ENCODE peak calls at places on chromosomes 6 and 20, in nine cellular contexts. One of them, this sample, is unnamed. For H3K4me1 and H3K27me3, the result is how much of the 10 kb centered on the place peaks cover.

GRCh38 chr6:55841341-55841740 is 34.0 kb downstream of the BMP5 start:
- DNase-seq in thoracic aorta: no peak
- DNase-seq in stomach: no peak
- DNase-seq in H9: no peak
- DNase-seq in psoas muscle: no peak
- DNase-seq in ovary: no peak
- DNase-seq in hepatocyte: no peak
- DNase-seq in left ventricle myocardium inferior: no peak
- DNase-seq in SJSA1: no peak
- DNase-seq in this sample: no peak

GRCh38 chr20:43537921-43538854 is 20.6 kb upstream of the SGK2 start:
- DNase-seq in ovary: peak
- DNase-seq in hepatocyte: peak
- DNase-seq in H9: peak
- DNase-seq in left ventricle myocardium inferior: peak
- DNase-seq in psoas muscle: peak
- DNase-seq in thoracic aorta: no peak
- DNase-seq in stomach: peak
- DNase-seq in SJSA1: peak
- DNase-seq in this sample: peak

GRCh38 chr20:40010483-40010882 is 678.6 kb downstream of the MAFB start:
- DNase-seq in thoracic aorta: no peak
- DNase-seq in ovary: no peak
- DNase-seq in stomach: no peak
- DNase-seq in hepatocyte: no peak
- DNase-seq in left ventricle myocardium inferior: no peak
- DNase-seq in psoas muscle: peak
- DNase-seq in H9: no peak
- DNase-seq in SJSA1: no peak
- DNase-seq in this sample: no peak

GRCh38 chr20:62761058-62761758 is 35.1 kb upstream of the MRGBP start:
- DNase-seq in ovary: no peak
- DNase-seq in stomach: no peak
- DNase-seq in left ventricle myocardium inferior: no peak
- DNase-seq in hepatocyte: no peak
- DNase-seq in psoas muscle: peak
- DNase-seq in thoracic aorta: no peak
- DNase-seq in SJSA1: no peak
- DNase-seq in H9: no peak
- DNase-seq in this sample: no peak

GRCh38 chr20:1335961-1336698 is 7.2 kb upstream of the SDCBP2 start:
- DNase-seq in H9: peak
- DNase-seq in SJSA1: peak
- DNase-seq in ovary: no peak
- DNase-seq in psoas muscle: no peak
- DNase-seq in thoracic aorta: no peak
- DNase-seq in left ventricle myocardium inferior: no peak
- DNase-seq in stomach: no peak
- DNase-seq in hepatocyte: no peak
- DNase-seq in this sample: no peak

GRCh38 chr20:3563113-3563512 is 92.3 kb downstream of the ATRN start:
- DNase-seq in thoracic aorta: no peak
- DNase-seq in H9: no peak
- DNase-seq in SJSA1: no peak
- DNase-seq in hepatocyte: no peak
- DNase-seq in stomach: no peak
- DNase-seq in psoas muscle: no peak
- DNase-seq in ovary: no peak
- DNase-seq in left ventricle myocardium inferior: no peak
- DNase-seq in this sample: no peak

GRCh38 chr6:129489215-129489765 is 220.7 kb downstream of the ARHGAP18 start:
- DNase-seq in thoracic aorta: no peak
- DNase-seq in ovary: no peak
- DNase-seq in SJSA1: no peak
- DNase-seq in hepatocyte: no peak
- DNase-seq in left ventricle myocardium inferior: no peak
- DNase-seq in stomach: no peak
- DNase-seq in H9: no peak
- DNase-seq in psoas muscle: no peak
- DNase-seq in this sample: no peak

GRCh38 chr6:74731204-74731603 is 474.6 kb downstream of the COL12A1 start:
- DNase-seq in H9: no peak
- DNase-seq in psoas muscle: no peak
- DNase-seq in hepatocyte: no peak
- DNase-seq in SJSA1: no peak
- DNase-seq in ovary: no peak
- DNase-seq in thoracic aorta: no peak
- DNase-seq in stomach: no peak
- DNase-seq in left ventricle myocardium inferior: no peak
- DNase-seq in this sample: no peak

GRCh38 chr20:49661560-49662329 is 51.9 kb downstream of the B4GALT5 start:
- DNase-seq in thoracic aorta: no peak
- DNase-seq in SJSA1: no peak
- DNase-seq in ovary: no peak
- DNase-seq in psoas muscle: no peak
- DNase-seq in hepatocyte: no peak
- DNase-seq in H9: no peak
- DNase-seq in stomach: no peak
- DNase-seq in left ventricle myocardium inferior: no peak
- DNase-seq in this sample: no peak

GRCh38 chr20:53330744-53331143 is 262.9 kb downstream of the ZNF217 start:
- DNase-seq in SJSA1: no peak
- DNase-seq in left ventricle myocardium inferior: no peak
- DNase-seq in thoracic aorta: no peak
- DNase-seq in psoas muscle: no peak
- DNase-seq in hepatocyte: no peak
- DNase-seq in stomach: no peak
- DNase-seq in H9: no peak
- DNase-seq in ovary: no peak
- DNase-seq in this sample: no peak

GRCh38 chr20:58340853-58341252 is 31.3 kb downstream of the RAB22A start:
- DNase-seq in left ventricle myocardium inferior: no peak
- DNase-seq in stomach: no peak
- DNase-seq in ovary: no peak
- DNase-seq in thoracic aorta: no peak
- DNase-seq in hepatocyte: no peak
- DNase-seq in SJSA1: no peak
- DNase-seq in psoas muscle: no peak
- DNase-seq in H9: no peak
- DNase-seq in this sample: no peak

GRCh38 chr20:58344741-58345140 is 35.2 kb downstream of the RAB22A start:
- DNase-seq in H9: no peak
- DNase-seq in psoas muscle: no peak
- DNase-seq in ovary: no peak
- DNase-seq in left ventricle myocardium inferior: no peak
- DNase-seq in stomach: no peak
- DNase-seq in thoracic aorta: no peak
- DNase-seq in SJSA1: no peak
- DNase-seq in hepatocyte: no peak
- DNase-seq in this sample: no peak

GRCh38 chr20:58342104-58342945 is 32.8 kb downstream of the RAB22A start:
- DNase-seq in H9: no peak
- DNase-seq in stomach: no peak
- DNase-seq in SJSA1: no peak
- DNase-seq in ovary: no peak
- DNase-seq in thoracic aorta: no peak
- DNase-seq in hepatocyte: no peak
- DNase-seq in left ventricle myocardium inferior: no peak
- DNase-seq in psoas muscle: no peak
- DNase-seq in this sample: no peak

GRCh38 chr20:58339741-58340140 is 30.2 kb downstream of the RAB22A start:
- DNase-seq in ovary: no peak
- DNase-seq in thoracic aorta: no peak
- DNase-seq in SJSA1: no peak
- DNase-seq in H9: no peak
- DNase-seq in left ventricle myocardium inferior: no peak
- DNase-seq in hepatocyte: no peak
- DNase-seq in stomach: no peak
- DNase-seq in psoas muscle: no peak
- DNase-seq in this sample: no peak

GRCh38 chr20:58340151-58340550 is 30.6 kb downstream of the RAB22A start:
- DNase-seq in H9: no peak
- DNase-seq in SJSA1: no peak
- DNase-seq in hepatocyte: no peak
- DNase-seq in psoas muscle: no peak
- DNase-seq in thoracic aorta: no peak
- DNase-seq in ovary: no peak
- DNase-seq in left ventricle myocardium inferior: no peak
- DNase-seq in stomach: no peak
- DNase-seq in this sample: no peak
- H3K4me1 ChIP-seq in H9: under half
- H3K4me1 ChIP-seq in SJSA1: under half
- H3K4me1 ChIP-seq in hepatocyte: under half
- H3K4me1 ChIP-seq in psoas muscle: under half
- H3K4me1 ChIP-seq in thoracic aorta: under half
- H3K4me1 ChIP-seq in ovary: under half
- H3K4me1 ChIP-seq in left ventricle myocardium inferior: under half
- H3K4me1 ChIP-seq in stomach: under half
- H3K4me1 ChIP-seq in this sample: under half

GRCh38 chr20:59631751-59632380 is 27.5 kb downstream of the PHACTR3 start:
- DNase-seq in SJSA1: peak
- DNase-seq in left ventricle myocardium inferior: no peak
- DNase-seq in H9: no peak
- DNase-seq in ovary: no peak
- DNase-seq in psoas muscle: no peak
- DNase-seq in thoracic aorta: no peak
- DNase-seq in hepatocyte: no peak
- DNase-seq in stomach: no peak
- DNase-seq in this sample: no peak

GRCh38 chr20:59636791-59637370 is 32.5 kb downstream of the PHACTR3 start:
- DNase-seq in psoas muscle: no peak
- DNase-seq in thoracic aorta: no peak
- DNase-seq in left ventricle myocardium inferior: no peak
- DNase-seq in H9: no peak
- DNase-seq in ovary: no peak
- DNase-seq in SJSA1: peak
- DNase-seq in stomach: peak
- DNase-seq in hepatocyte: no peak
- DNase-seq in this sample: peak

GRCh38 chr20:59632426-59633113 is 28.2 kb downstream of the PHACTR3 start:
- DNase-seq in H9: no peak
- DNase-seq in hepatocyte: no peak
- DNase-seq in thoracic aorta: no peak
- DNase-seq in stomach: peak
- DNase-seq in left ventricle myocardium inferior: no peak
- DNase-seq in ovary: no peak
- DNase-seq in SJSA1: peak
- DNase-seq in psoas muscle: no peak
- DNase-seq in this sample: no peak

GRCh38 chr20:59633646-59634045 is 29.3 kb downstream of the PHACTR3 start:
- DNase-seq in left ventricle myocardium inferior: no peak
- DNase-seq in SJSA1: no peak
- DNase-seq in thoracic aorta: no peak
- DNase-seq in ovary: no peak
- DNase-seq in H9: no peak
- DNase-seq in stomach: no peak
- DNase-seq in hepatocyte: no peak
- DNase-seq in psoas muscle: no peak
- DNase-seq in this sample: peak

GRCh38 chr20:59634435-59635005 is 30.2 kb downstream of the PHACTR3 start:
- DNase-seq in left ventricle myocardium inferior: no peak
- DNase-seq in psoas muscle: no peak
- DNase-seq in thoracic aorta: no peak
- DNase-seq in ovary: no peak
- DNase-seq in stomach: peak
- DNase-seq in hepatocyte: no peak
- DNase-seq in H9: no peak
- DNase-seq in SJSA1: peak
- DNase-seq in this sample: no peak
- H3K27me3 ChIP-seq in left ventricle myocardium inferior: under half
- H3K27me3 ChIP-seq in psoas muscle: under half
- H3K27me3 ChIP-seq in thoracic aorta: under half
- H3K27me3 ChIP-seq in ovary: under half
- H3K27me3 ChIP-seq in stomach: under half
- H3K27me3 ChIP-seq in hepatocyte: under half
- H3K27me3 ChIP-seq in H9: under half
- H3K27me3 ChIP-seq in SJSA1: under half
- H3K27me3 ChIP-seq in this sample: under half

GRCh38 chr6:85674604-85675003 is 31.9 kb upstream of the SYNCRIP start:
- DNase-seq in psoas muscle: no peak
- DNase-seq in thoracic aorta: no peak
- DNase-seq in hepatocyte: no peak
- DNase-seq in stomach: no peak
- DNase-seq in SJSA1: no peak
- DNase-seq in ovary: no peak
- DNase-seq in H9: no peak
- DNase-seq in left ventricle myocardium inferior: no peak
- DNase-seq in this sample: no peak

GRCh38 chr6:85673198-85674139 is 30.8 kb upstream of the SYNCRIP start:
- DNase-seq in hepatocyte: no peak
- DNase-seq in ovary: no peak
- DNase-seq in thoracic aorta: no peak
- DNase-seq in psoas muscle: no peak
- DNase-seq in H9: no peak
- DNase-seq in SJSA1: no peak
- DNase-seq in stomach: no peak
- DNase-seq in left ventricle myocardium inferior: no peak
- DNase-seq in this sample: no peak

GRCh38 chr6:85672050-85672449 is 29.4 kb upstream of the SYNCRIP start:
- DNase-seq in SJSA1: no peak
- DNase-seq in hepatocyte: no peak
- DNase-seq in psoas muscle: no peak
- DNase-seq in thoracic aorta: no peak
- DNase-seq in left ventricle myocardium inferior: no peak
- DNase-seq in H9: peak
- DNase-seq in ovary: no peak
- DNase-seq in stomach: no peak
- DNase-seq in this sample: no peak

GRCh38 chr6:85670573-85670972 is 27.9 kb upstream of the SYNCRIP start:
- DNase-seq in SJSA1: no peak
- DNase-seq in thoracic aorta: no peak
- DNase-seq in ovary: no peak
- DNase-seq in stomach: no peak
- DNase-seq in H9: no peak
- DNase-seq in left ventricle myocardium inferior: no peak
- DNase-seq in psoas muscle: no peak
- DNase-seq in hepatocyte: no peak
- DNase-seq in this sample: no peak

DNA sequence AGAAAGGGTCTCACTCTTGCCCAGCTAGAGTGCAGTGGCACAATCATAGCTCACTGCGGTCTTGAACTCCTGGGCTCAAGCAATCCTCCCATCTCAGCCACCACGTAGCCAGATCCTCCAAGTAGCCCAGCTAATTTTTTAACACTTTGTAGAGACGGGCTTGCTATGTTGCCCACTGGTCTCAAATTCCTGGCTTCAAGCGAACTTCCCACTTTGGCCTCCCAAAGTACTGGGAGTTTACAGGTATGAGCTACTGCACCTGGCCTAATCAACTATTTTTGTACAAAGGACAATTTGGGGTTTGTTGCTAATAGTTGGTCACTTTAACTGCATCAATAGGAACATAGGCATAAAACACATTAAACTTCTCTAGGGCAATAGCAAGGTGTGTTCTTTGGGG is 29.9 kb upstream of the SYNCRIP start:
- DNase-seq in psoas muscle: no peak
- DNase-seq in H9: peak
- DNase-seq in left ventricle myocardium inferior: no peak
- DNase-seq in stomach: no peak
- DNase-seq in hepatocyte: no peak
- DNase-seq in thoracic aorta: no peak
- DNase-seq in ovary: no peak
- DNase-seq in SJSA1: no peak
- DNase-seq in this sample: no peak
- H3K4me1 ChIP-seq in psoas muscle: under half
- H3K4me1 ChIP-seq in H9: under half
- H3K4me1 ChIP-seq in left ventricle myocardium inferior: half or more
- H3K4me1 ChIP-seq in stomach: under half
- H3K4me1 ChIP-seq in hepatocyte: under half
- H3K4me1 ChIP-seq in thoracic aorta: under half
- H3K4me1 ChIP-seq in ovary: under half
- H3K4me1 ChIP-seq in SJSA1: under half
- H3K4me1 ChIP-seq in this sample: under half

GRCh38 chr20:22582386-22582959 is 1.9 kb downstream of the FOXA2 start:
- DNase-seq in SJSA1: no peak
- DNase-seq in H9: peak
- DNase-seq in left ventricle myocardium inferior: no peak
- DNase-seq in psoas muscle: no peak
- DNase-seq in thoracic aorta: no peak
- DNase-seq in hepatocyte: no peak
- DNase-seq in stomach: peak
- DNase-seq in ovary: no peak
- DNase-seq in this sample: no peak
- H3K27me3 ChIP-seq in SJSA1: under half
- H3K27me3 ChIP-seq in H9: half or more
- H3K27me3 ChIP-seq in left ventricle myocardium inferior: half or more
- H3K27me3 ChIP-seq in psoas muscle: under half
- H3K27me3 ChIP-seq in thoracic aorta: under half
- H3K27me3 ChIP-seq in hepatocyte: half or more
- H3K27me3 ChIP-seq in stomach: half or more
- H3K27me3 ChIP-seq in ovary: under half
- H3K27me3 ChIP-seq in this sample: under half